ENCODE peak calls at places on chromosome 15, in seven cellular contexts. K is HCT116, P is SK-N-SH, F is K562, D is NT2/D1, H is H1, Z is GM12878. I is an unnamed sample.

GRCh38 chr15:63134245-63134644 is 12.6 kb downstream of the LACTB start:
- DNase-seq in H (no peak), P (no peak), F (no peak), K (no peak), D (no peak), Z (no peak), I (no peak)

GRCh38 chr15:67542192-67542461 is 376 bp upstream of the MAP2K5 start:
- DNase-seq in P (no peak), Z (no peak), H (no peak), K (no peak), F (no peak), D (no peak), I (no peak)

GRCh38 chr15:88620995-88621772 is at the start of gene AEN:
- DNase-seq in Z (peak; percentile 86), D (peak; percentile 96), H (peak; percentile 91), F (peak; percentile 99), P (peak; percentile 99), K (peak; percentile 88), I (peak; percentile 92)

GRCh38 chr15:51842852-51843737 is 13.6 kb downstream of the TMOD3 start:
- DNase-seq in Z (no peak), D (no peak), K (peak; percentile 82), H (no peak), F (peak; percentile 27), P (no peak), I (peak; percentile 71)

GRCh38 chr15:80093854-80094418 is 34.5 kb downstream of the ZFAND6 start:
- DNase-seq in F (peak; percentile 15), H (no peak), D (no peak), K (no peak), Z (no peak), P (peak; percentile 23), I (no peak)

GRCh38 chr15:71730277-71731144 is 79.8 kb upstream of the NR2E3 start:
- DNase-seq in D (peak; percentile 35), P (peak; percentile 71), Z (no peak), F (peak; percentile 55), K (peak; percentile 43), H (peak; percentile 54), I (peak; percentile 50)

GRCh38 chr15:66092053-66092976 is 161.2 kb downstream of the MEGF11 start:
- DNase-seq in P (no peak), Z (no peak), K (no peak), F (no peak), D (no peak), H (no peak), I (no peak)

GRCh38 chr15:47750030-47750739 is 32.9 kb downstream of the SEMA6D start:
- DNase-seq in F (no peak), D (no peak), P (no peak), H (no peak), K (no peak), Z (no peak), I (no peak)

GRCh38 chr15:80923668-80924067 is 66.0 kb downstream of the MESD start:
- DNase-seq in H (no peak), D (no peak), Z (no peak), K (no peak), P (no peak), F (no peak), I (no peak)

GRCh38 chr15:77014137-77015081 is 19.5 kb downstream of the PSTPIP1 start:
- DNase-seq in F (no peak), Z (no peak), P (no peak), K (no peak), H (no peak), D (no peak), I (no peak)

GRCh38 chr15:66404532-66404931 is 17.8 kb downstream of the MAP2K1 start:
- DNase-seq in H (no peak), K (no peak), P (no peak), Z (no peak), F (no peak), D (peak; percentile 32), I (no peak)

GRCh38 chr15:50257924-50258323 is 7.6 kb downstream of the HDC start:
- DNase-seq in P (no peak), K (no peak), D (no peak), F (no peak), H (no peak), Z (no peak), I (no peak)

GRCh38 chr15:93476491-93477176 is 387.6 kb upstream of the RGMA start:
- DNase-seq in F (no peak), Z (no peak), H (peak; percentile 51), D (no peak), P (no peak), K (no peak), I (no peak)

GRCh38 chr15:61479601-61480000 is 250.5 kb upstream of the RORA start:
- DNase-seq in P (no peak), Z (no peak), D (no peak), H (no peak), K (no peak), F (no peak), I (no peak)

GRCh38 chr15:51878446-51879386 is 49.3 kb downstream of the TMOD3 start:
- DNase-seq in K (no peak), F (peak; percentile 35), P (no peak), H (no peak), Z (no peak), D (no peak), I (no peak)

GRCh38 chr15:73165844-73166243 is 113.6 kb downstream of the NEO1 start:
- DNase-seq in K (no peak), Z (no peak), H (no peak), D (no peak), F (no peak), P (no peak), I (peak; percentile 23)

GRCh38 chr15:73168487-73168886 is 116.2 kb downstream of the NEO1 start:
- DNase-seq in F (no peak), P (no peak), K (no peak), Z (no peak), D (no peak), H (no peak), I (no peak)

DNA sequence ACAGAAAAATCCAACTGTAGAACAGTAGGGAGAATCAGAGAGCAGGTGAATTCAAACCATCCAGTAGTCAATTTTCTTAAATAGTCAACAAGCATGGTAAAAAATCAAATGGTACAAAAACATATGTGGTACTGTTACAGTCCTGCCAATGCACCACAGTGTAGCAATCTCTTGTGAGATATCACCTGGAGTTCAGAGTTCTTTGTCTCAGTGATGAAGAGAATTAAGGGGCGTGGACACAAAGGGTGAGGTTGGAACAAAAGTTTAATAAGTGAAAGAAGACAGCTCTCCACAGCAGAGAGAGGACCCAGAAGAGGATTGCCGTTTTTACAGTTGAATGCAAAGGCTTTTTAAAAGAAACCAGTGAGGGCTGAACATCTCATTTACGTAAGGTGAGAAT is 113.2 kb downstream of the NEO1 start:
- DNase-seq in K (no peak), P (no peak), D (no peak), H (no peak), F (no peak), Z (no peak), I (no peak)
- TF ChIP-seq YY1 in K (no peak), P (no peak), D (no peak), H (no peak), F (no peak), Z (no peak), I (no peak)

GRCh38 chr15:101123222-101123910 is 128.5 kb downstream of the CHSY1 start:
- DNase-seq in H (no peak), P (no peak), K (no peak), D (no peak), F (no peak), Z (no peak), I (no peak)
- TF ChIP-seq YY1 in H (no peak), P (no peak), K (no peak), D (no peak), F (no peak), Z (no peak), I (no peak)

GRCh38 chr15:55915221-55915620 is 78.2 kb downstream of the NEDD4 start:
- DNase-seq in H (no peak), F (no peak), Z (no peak), P (no peak), K (no peak), D (no peak), I (no peak)

GRCh38 chr15:55907797-55908196 is 85.6 kb downstream of the NEDD4 start:
- DNase-seq in H (no peak), Z (no peak), D (no peak), K (peak; percentile 86), P (peak; percentile 3), F (no peak), I (no peak)

GRCh38 chr15:55914446-55914845 is 79.0 kb downstream of the NEDD4 start:
- DNase-seq in F (no peak), H (no peak), K (no peak), P (no peak), Z (no peak), D (no peak), I (no peak)

GRCh38 chr15:55912982-55913381 is 80.4 kb downstream of the NEDD4 start:
- DNase-seq in D (no peak), K (no peak), Z (no peak), F (no peak), H (no peak), P (no peak), I (no peak)

DNA sequence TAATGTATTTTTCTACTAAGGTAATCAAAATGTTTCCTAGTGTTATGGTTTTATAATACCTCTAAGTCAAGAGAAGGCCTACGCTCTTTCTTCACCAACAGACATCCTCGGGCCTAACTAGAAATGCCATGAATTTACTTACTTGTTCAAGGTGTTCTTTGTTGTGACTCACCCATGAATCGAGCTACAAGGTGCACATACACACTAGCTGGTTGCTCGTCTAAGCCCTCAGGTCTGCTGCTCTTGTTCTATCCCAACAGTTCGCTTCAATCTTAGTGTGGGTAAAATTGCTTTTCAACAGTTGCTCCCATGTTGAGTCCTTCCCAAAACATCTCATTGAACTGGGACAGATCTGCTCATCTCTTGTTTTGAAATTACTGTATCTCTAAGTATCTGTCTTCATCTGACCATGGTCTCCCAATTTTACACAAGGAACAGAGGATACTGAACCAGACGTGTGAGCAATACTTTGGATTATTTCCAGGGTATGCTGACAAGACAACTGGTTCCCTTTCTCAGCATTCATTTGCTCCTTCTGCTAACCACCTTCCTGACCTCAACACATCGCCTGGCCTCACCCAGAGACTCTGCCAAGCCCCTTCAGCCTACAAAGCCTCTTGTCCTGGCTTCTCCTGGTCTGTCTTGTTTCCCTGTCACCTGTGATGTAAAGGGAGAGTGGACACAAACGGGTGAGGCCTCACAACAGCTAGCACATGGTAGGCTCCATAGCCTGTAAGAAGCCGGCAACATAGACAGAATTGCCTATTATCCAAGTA is 84.2 kb downstream of the NEDD4 start:
- DNase-seq in D (no peak), F (no peak), Z (no peak), H (no peak), P (no peak), K (no peak), I (no peak)
- TF ChIP-seq YY1 in D (no peak), F (no peak), Z (no peak), H (no peak), P (no peak), K (no peak), I (no peak)

GRCh38 chr15:44781128-44781810 is 44.9 kb downstream of the TRIM69 start:
- DNase-seq in F (peak; percentile 21), K (no peak), P (no peak), H (no peak), Z (no peak), D (no peak), I (no peak)

GRCh38 chr15:44780608-44781007 is 44.3 kb downstream of the TRIM69 start:
- DNase-seq in D (no peak), K (no peak), F (no peak), Z (no peak), P (no peak), H (no peak), I (no peak)

GRCh38 chr15:44779761-44780160 is 43.4 kb downstream of the TRIM69 start:
- DNase-seq in P (no peak), K (no peak), D (no peak), F (no peak), Z (no peak), H (no peak), I (no peak)

GRCh38 chr15:44775923-44776322 is 39.6 kb downstream of the TRIM69 start:
- DNase-seq in P (peak; percentile 71), F (no peak), D (no peak), K (no peak), Z (no peak), H (no peak), I (no peak)
- TF ChIP-seq YY1 in P (no peak), F (no peak), D (no peak), K (no peak), Z (no peak), H (no peak), I (no peak)